ENCODE peak calls at places on chromosomes 5 and 9, in nine cellular contexts. N is activated CD4-positive, alpha-beta T cell treated with anti-CD3 and anti-CD28 coated beads, Interleukin-2, amount 10 ng/mL, durations not matched to agents 7 days and 5 days; U is progenitor cell of endocrine pancreas; T is activated T-helper 9 cell treated with anti-CD3 and anti-CD28 coated beads, Interleukin-2, amount 50 U/mL, for 16 hours; Z is HS-5; Y is activated CD4-positive, CD25-positive, alpha-beta regulatory T cell treated with anti-CD3 and anti-CD28 coated beads, Interleukin-2, amount 50 U/mL, for 72 hours; G is ELR; E is AG10803; K is lower leg skin. P is an unnamed sample.

GRCh38 chr9:34559616-34560546 is 29.6 kb downstream of the CNTFR start:
- DNase-seq in U (no peak), N (no peak), K (no peak), Y (no peak), T (no peak), Z (peak), G (peak), E (peak), P (no peak)

GRCh38 chr9:21031091-21031817 is at the start of gene HACD4:
- DNase-seq in U (peak), E (peak), T (peak), Z (no peak), K (peak), G (peak), Y (peak), N (peak), P (peak)

GRCh38 chr9:122821278-122821952 is 7.0 kb downstream of the PDCL start:
- DNase-seq in Z (no peak), Y (no peak), G (no peak), N (no peak), U (no peak), E (peak), K (peak), T (no peak), P (peak)

GRCh38 chr9:73853547-73853946 is 643.6 kb upstream of the RORB start:
- DNase-seq in N (no peak), G (no peak), T (no peak), Y (no peak), U (no peak), K (no peak), E (no peak), Z (no peak), P (no peak)

GRCh38 chr5:168865973-168866372 is 286.8 kb upstream of the PANK3 start:
- DNase-seq in U (no peak), K (no peak), N (no peak), E (peak), G (no peak), Z (no peak), Y (no peak), T (no peak), P (no peak)

GRCh38 chr5:52015760-52016159 is 632.5 kb downstream of the ISL1 start:
- DNase-seq in U (no peak), K (no peak), Y (no peak), T (no peak), G (no peak), N (no peak), E (no peak), Z (no peak), P (no peak)

GRCh38 chr5:132030610-132031009 is 19.2 kb upstream of the ACSL6 start:
- DNase-seq in T (no peak), Y (no peak), K (no peak), Z (no peak), N (no peak), G (no peak), U (no peak), E (no peak), P (no peak)

GRCh38 chr5:16192311-16192710 is 12.7 kb upstream of the MARCHF11 start:
- DNase-seq in Z (no peak), E (no peak), T (no peak), Y (no peak), K (no peak), U (no peak), G (no peak), N (no peak), P (no peak)

GRCh38 chr9:133375116-133375723 is 640 bp downstream of the SURF4 start:
- DNase-seq in Z (no peak), Y (no peak), E (peak), G (peak), U (peak), T (no peak), K (no peak), N (peak), P (no peak)

GRCh38 chr9:98317134-98317857 is 61.8 kb upstream of the TBC1D2 start:
- DNase-seq in K (peak), E (peak), N (no peak), T (no peak), U (no peak), G (peak), Y (no peak), Z (peak), P (no peak)

GRCh38 chr5:95733100-95733499 is 2.0 kb downstream of the RHOBTB3 start:
- DNase-seq in Z (no peak), K (no peak), N (no peak), Y (no peak), U (no peak), G (peak), T (no peak), E (no peak), P (no peak)

GRCh38 chr9:99181621-99182020 is 40.1 kb downstream of the ALG2 start:
- DNase-seq in T (no peak), Z (no peak), U (no peak), K (peak), E (peak), Y (no peak), G (peak), N (no peak), P (peak)

GRCh38 chr9:105007143-105007542 is 79.2 kb upstream of the ABCA1 start:
- DNase-seq in Z (peak), E (peak), Y (no peak), G (peak), N (no peak), U (no peak), T (no peak), K (peak), P (peak)

GRCh38 chr9:92660266-92660665 is 9.7 kb downstream of the IPPK start:
- DNase-seq in N (no peak), K (no peak), Z (no peak), U (no peak), E (no peak), T (no peak), Y (no peak), G (no peak), P (no peak)

GRCh38 chr5:1480217-1480616 is 35.0 kb upstream of the SLC6A3 start:
- DNase-seq in U (no peak), Y (no peak), Z (no peak), E (no peak), G (no peak), K (no peak), T (no peak), N (no peak), P (no peak)